ENCODE peak calls at places on chromosomes 5 and 9, in six cellular contexts. V is lung; E is CD8-positive, alpha-beta T cell; P is right atrium auricular region; J is cardiac muscle cell; F is astrocyte of the cerebellum. C is an unnamed sample.

GRCh38 chr5:147972441-147972840 is 66.1 kb upstream of the C5orf46 start:
- DNase-seq in J (no peak), V (no peak), E (no peak), P (no peak), F (no peak), C (no peak)

GRCh38 chr9:20512636-20513035 is 109.7 kb downstream of the MLLT3 start:
- DNase-seq in E (no peak), J (no peak), V (no peak), F (no peak), P (no peak), C (no peak)

GRCh38 chr5:100758780-100759179 is 144.3 kb downstream of the ST8SIA4 start:
- DNase-seq in J (no peak), F (no peak), E (no peak), P (no peak), V (no peak), C (no peak)

GRCh38 chr9:8364021-8364782 is 564.6 kb upstream of the DMAC1 start:
- DNase-seq in F (no peak), J (no peak), P (no peak), V (no peak), E (no peak), C (no peak)

GRCh38 chr5:170397059-170397458 is 7.9 kb upstream of the KCNMB1 start:
- DNase-seq in V (no peak), J (no peak), E (no peak), F (no peak), P (no peak), C (no peak)

GRCh38 chr5:62587737-62588136 is 9.1 kb downstream of the LRRC70 start:
- DNase-seq in J (peak; percentile 65), P (no peak), F (no peak), V (no peak), E (no peak), C (no peak)

GRCh38 chr5:157345485-157345884 is 79.6 kb downstream of the CYFIP2 start:
- DNase-seq in F (no peak), P (no peak), V (no peak), J (no peak), E (no peak), C (no peak)

GRCh38 chr5:95261369-95262175 is 23.3 kb downstream of the MCTP1 start:
- DNase-seq in E (no peak), P (no peak), F (peak; percentile 16), V (no peak), J (peak; percentile 60), C (no peak)

GRCh38 chr9:5195450-5195849 is 10.0 kb upstream of the INSL6 start:
- DNase-seq in E (no peak), J (no peak), V (no peak), F (no peak), P (no peak), C (no peak)

GRCh38 chr5:14447958-14448881 is 133.4 kb upstream of the OTULINL start:
- DNase-seq in F (no peak), P (no peak), J (peak; percentile 84), V (no peak), E (no peak), C (no peak)

GRCh38 chr5:122726990-122727616 is 47.8 kb upstream of the SNX2 start:
- DNase-seq in P (no peak), J (peak; percentile 79), V (no peak), F (peak; percentile 64), E (no peak), C (peak; percentile 23)

GRCh38 chr9:7671847-7672246 is 127.7 kb downstream of the DMAC1 start:
- DNase-seq in J (no peak), V (no peak), P (no peak), F (no peak), E (no peak), C (no peak)

GRCh38 chr5:156427315-156427714 is 100.4 kb downstream of the SGCD start:
- DNase-seq in P (no peak), J (no peak), E (no peak), V (no peak), F (no peak), C (no peak)

GRCh38 chr9:70117835-70118319 is 74.2 kb downstream of the MAMDC2 start:
- DNase-seq in P (no peak), F (no peak), V (no peak), E (no peak), J (peak; percentile 70), C (peak; percentile 79)

GRCh38 chr5:81068635-81069034 is 108.5 kb downstream of the RASGRF2 start:
- DNase-seq in F (no peak), E (no peak), V (no peak), P (no peak), J (no peak), C (no peak)

GRCh38 chr5:3542158-3542557 is 53.5 kb upstream of the IRX1 start:
- DNase-seq in E (no peak), P (no peak), F (no peak), J (no peak), V (no peak), C (no peak)

GRCh38 chr9:125586173-125586512 is 120.9 kb downstream of the MAPKAP1 start:
- DNase-seq in E (no peak), F (no peak), P (no peak), V (no peak), J (no peak), C (no peak)

GRCh38 chr9:127543973-127544533 is 68.0 kb upstream of the STXBP1 start:
- DNase-seq in P (no peak), F (no peak), J (no peak), E (no peak), V (no peak), C (no peak)

GRCh38 chr9:25003686-25004085 is 458.0 kb upstream of the IZUMO3 start:
- DNase-seq in F (no peak), J (no peak), P (no peak), V (no peak), E (no peak), C (no peak)

GRCh38 chr9:106859957-106860715 is 2.8 kb upstream of the ZNF462 start:
- DNase-seq in F (no peak), V (peak; percentile 51), E (no peak), J (peak; percentile 57), P (no peak), C (no peak)

GRCh38 chr5:53041071-53041692 is 52.0 kb downstream of the ITGA2 start:
- DNase-seq in V (no peak), J (peak; percentile 68), P (no peak), F (no peak), E (no peak), C (no peak)

GRCh38 chr9:111805841-111806241 is 11.1 kb upstream of the SHOC1 start:
- DNase-seq in V (no peak), E (no peak), P (no peak), F (peak; percentile 19), J (peak; percentile 81), C (no peak)

GRCh38 chr5:161399996-161400562 is 146.4 kb downstream of the GABRB2 start:
- DNase-seq in F (no peak), P (no peak), E (no peak), J (no peak), V (no peak), C (no peak)

GRCh38 chr9:119092125-119092524 is 277.1 kb downstream of the BRINP1 start:
- DNase-seq in E (no peak), F (no peak), V (no peak), P (no peak), J (no peak), C (no peak)

GRCh38 chr9:131817627-131818026 is 77.8 kb upstream of the RAPGEF1 start:
- DNase-seq in E (no peak), V (no peak), P (no peak), J (no peak), F (no peak), C (no peak)

GRCh38 chr5:59380350-59380951 is 513.1 kb downstream of the PDE4D start:
- DNase-seq in V (peak; percentile 39), F (peak; percentile 92), J (peak; percentile 89), E (no peak), P (no peak), C (peak; percentile 52)

GRCh38 chr5:55645304-55645703 is 66.8 kb downstream of the SLC38A9 start:
- DNase-seq in F (peak; percentile 60), E (no peak), J (peak; percentile 54), V (no peak), P (no peak), C (no peak)

GRCh38 chr9:101977614-101978210 is 239.3 kb upstream of the GRIN3A start:
- DNase-seq in J (peak; percentile 29), V (no peak), P (no peak), F (peak; percentile 12), E (no peak), C (no peak)
- TF ChIP-seq CTCF in J (peak; percentile 52), V (no peak), P (peak; percentile 67), F (no peak), E (peak; percentile 43), C (peak; percentile 26)

GRCh38 chr9:136725612-136726011 is 13.2 kb downstream of the DIPK1B start:
- DNase-seq in F (no peak), E (no peak), V (no peak), J (peak; percentile 75), P (no peak), C (no peak)
- H3K4me3 ChIP-seq in F (no peak overlapping the region), E (no peak overlapping the region), V (no peak overlapping the region), J (no peak overlapping the region), P (no peak overlapping the region), C (peak overlapping the region; percentile 84)

GRCh38 chr5:104913840-104914239 is 1351.3 kb upstream of the NUDT12 start:
- DNase-seq in J (no peak), V (no peak), E (no peak), F (no peak), P (no peak), C (no peak)

GRCh38 chr5:104904561-104904960 is 1342.0 kb upstream of the NUDT12 start:
- DNase-seq in E (no peak), J (no peak), P (no peak), V (no peak), F (no peak), C (no peak)

GRCh38 chr5:104914536-104915070 is 1352.0 kb upstream of the NUDT12 start:
- DNase-seq in V (no peak), J (no peak), E (no peak), P (no peak), F (no peak), C (no peak)

GRCh38 chr5:104903941-104904340 is 1341.4 kb upstream of the NUDT12 start:
- DNase-seq in J (no peak), F (no peak), V (no peak), P (no peak), E (no peak), C (no peak)

DNA sequence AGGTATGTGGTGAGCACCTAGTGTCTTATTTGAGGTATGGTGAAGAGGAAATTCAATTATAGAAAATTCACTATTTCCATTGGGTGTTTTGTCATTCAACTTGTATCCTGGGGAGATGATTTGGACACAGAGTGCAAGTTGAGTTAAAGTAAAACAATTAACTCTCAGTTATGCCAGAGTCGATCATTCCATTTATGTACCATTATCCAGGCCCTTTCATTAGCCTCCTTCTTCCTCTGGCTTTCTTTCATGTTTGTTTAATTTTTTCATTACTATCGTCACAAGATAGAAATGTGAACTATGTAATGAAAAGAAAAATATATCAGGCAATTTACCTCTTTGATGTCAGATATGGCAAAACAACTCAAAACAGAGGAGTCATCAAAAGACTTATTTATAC is 1347.2 kb upstream of the NUDT12 start:
- DNase-seq in P (no peak), J (no peak), F (no peak), V (no peak), E (no peak), C (no peak)
- TF ChIP-seq CTCF in P (no peak), J (no peak), F (no peak), V (no peak), E (no peak), C (no peak)

DNA sequence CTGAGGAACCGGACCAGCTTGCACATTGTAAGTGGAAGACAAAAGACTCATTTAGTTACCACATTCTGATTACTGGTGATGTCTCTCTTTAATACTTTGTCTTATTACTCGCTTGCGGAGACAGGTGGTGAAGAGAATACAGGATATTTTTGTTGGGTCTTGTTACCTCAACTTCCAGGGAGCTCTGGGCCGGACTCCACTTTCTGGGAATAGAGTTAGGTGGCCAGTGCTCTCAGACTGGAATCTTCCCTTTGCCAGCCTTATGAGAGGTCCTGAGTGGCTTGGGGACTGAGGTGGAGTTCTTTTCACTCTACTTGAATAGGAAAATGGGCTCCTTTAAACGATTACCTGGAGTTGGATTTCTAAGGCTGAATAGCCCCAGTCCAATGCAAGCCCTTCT is 33.3 kb upstream of the SPRY4 start:
- DNase-seq in P (no peak), J (no peak), V (no peak), F (no peak), E (no peak), C (no peak)
- H3K4me3 ChIP-seq in P (no peak overlapping the region), J (no peak overlapping the region), V (no peak overlapping the region), F (no peak overlapping the region), E (no peak overlapping the region), C (no peak overlapping the region)

C was measured in AG04449.